ENCODE peak calls at places on chromosomes 6 and 20, in nine cellular contexts. One of them, this sample, is unnamed.

GRCh38 chr6:144951730-144952437 is 666.7 kb downstream of the UTRN start:
- DNase-seq in endothelial cell of umbilical vein: no peak
- DNase-seq in neuronal stem cell: no peak
- DNase-seq in body of pancreas: no peak
- DNase-seq in heart left ventricle: no peak
- DNase-seq in aorta: no peak
- DNase-seq in stomach: no peak
- DNase-seq in CD8-positive, alpha-beta T cell: no peak
- DNase-seq in astrocyte: no peak
- DNase-seq in this sample: no peak

GRCh38 chr6:78611886-78612480 is 255.4 kb upstream of the IRAK1BP1 start:
- DNase-seq in endothelial cell of umbilical vein: peak; percentile 40
- DNase-seq in neuronal stem cell: no peak
- DNase-seq in body of pancreas: no peak
- DNase-seq in heart left ventricle: no peak
- DNase-seq in aorta: no peak
- DNase-seq in stomach: no peak
- DNase-seq in CD8-positive, alpha-beta T cell: no peak
- DNase-seq in astrocyte: no peak
- DNase-seq in this sample: no peak

GRCh38 chr6:107491059-107491609 is 1.2 kb downstream of the SOBP start:
- DNase-seq in endothelial cell of umbilical vein: peak; percentile 63
- DNase-seq in neuronal stem cell: peak; percentile 62
- DNase-seq in body of pancreas: peak; percentile 39
- DNase-seq in heart left ventricle: peak; percentile 78
- DNase-seq in aorta: peak; percentile 92
- DNase-seq in stomach: peak; percentile 57
- DNase-seq in CD8-positive, alpha-beta T cell: no peak
- DNase-seq in astrocyte: no peak
- DNase-seq in this sample: peak; percentile 88

GRCh38 chr6:45637056-45637455 is 259.3 kb upstream of the SUPT3H start:
- DNase-seq in endothelial cell of umbilical vein: no peak
- DNase-seq in neuronal stem cell: no peak
- DNase-seq in body of pancreas: no peak
- DNase-seq in heart left ventricle: no peak
- DNase-seq in aorta: no peak
- DNase-seq in stomach: no peak
- DNase-seq in CD8-positive, alpha-beta T cell: no peak
- DNase-seq in astrocyte: no peak
- DNase-seq in this sample: no peak

GRCh38 chr6:46113370-46113769 is 16.4 kb upstream of the ENPP4 start:
- DNase-seq in endothelial cell of umbilical vein: no peak
- DNase-seq in neuronal stem cell: no peak
- DNase-seq in body of pancreas: no peak
- DNase-seq in heart left ventricle: no peak
- DNase-seq in aorta: no peak
- DNase-seq in stomach: no peak
- DNase-seq in CD8-positive, alpha-beta T cell: no peak
- DNase-seq in astrocyte: no peak
- DNase-seq in this sample: no peak

GRCh38 chr20:23048283-23049200 is 930 bp downstream of the THBD start:
- DNase-seq in endothelial cell of umbilical vein: peak; percentile 70
- DNase-seq in neuronal stem cell: peak; percentile 24
- DNase-seq in body of pancreas: peak; percentile 27
- DNase-seq in heart left ventricle: peak; percentile 71
- DNase-seq in aorta: peak; percentile 89
- DNase-seq in stomach: peak; percentile 79
- DNase-seq in CD8-positive, alpha-beta T cell: no peak
- DNase-seq in astrocyte: peak; percentile 8
- DNase-seq in this sample: peak; percentile 79

GRCh38 chr6:136822051-136822378 is 377 bp upstream of the PEX7 start:
- DNase-seq in endothelial cell of umbilical vein: no peak
- DNase-seq in neuronal stem cell: no peak
- DNase-seq in body of pancreas: peak; percentile 38
- DNase-seq in heart left ventricle: no peak
- DNase-seq in aorta: no peak
- DNase-seq in stomach: no peak
- DNase-seq in CD8-positive, alpha-beta T cell: no peak
- DNase-seq in astrocyte: peak; percentile 74
- DNase-seq in this sample: peak; percentile 27

GRCh38 chr6:106802141-106802540 is 172.4 kb downstream of the CD24 start:
- DNase-seq in endothelial cell of umbilical vein: no peak
- DNase-seq in neuronal stem cell: no peak
- DNase-seq in body of pancreas: no peak
- DNase-seq in heart left ventricle: no peak
- DNase-seq in aorta: no peak
- DNase-seq in stomach: no peak
- DNase-seq in CD8-positive, alpha-beta T cell: no peak
- DNase-seq in astrocyte: no peak
- DNase-seq in this sample: no peak

GRCh38 chr6:156645106-156645505 is 132.1 kb upstream of the ARID1B start:
- DNase-seq in endothelial cell of umbilical vein: no peak
- DNase-seq in neuronal stem cell: no peak
- DNase-seq in body of pancreas: no peak
- DNase-seq in heart left ventricle: no peak
- DNase-seq in aorta: no peak
- DNase-seq in stomach: no peak
- DNase-seq in CD8-positive, alpha-beta T cell: no peak
- DNase-seq in astrocyte: peak; percentile 71
- DNase-seq in this sample: no peak

GRCh38 chr20:58130156-58130555 is 98.3 kb downstream of the ANKRD60 start:
- DNase-seq in endothelial cell of umbilical vein: no peak
- DNase-seq in neuronal stem cell: no peak
- DNase-seq in body of pancreas: no peak
- DNase-seq in heart left ventricle: no peak
- DNase-seq in aorta: peak; percentile 23
- DNase-seq in stomach: no peak
- DNase-seq in CD8-positive, alpha-beta T cell: no peak
- DNase-seq in astrocyte: no peak
- DNase-seq in this sample: no peak

GRCh38 chr6:164344801-164345291 is 930.3 kb downstream of the QKI start:
- DNase-seq in endothelial cell of umbilical vein: no peak
- DNase-seq in neuronal stem cell: no peak
- DNase-seq in body of pancreas: no peak
- DNase-seq in heart left ventricle: no peak
- DNase-seq in aorta: no peak
- DNase-seq in stomach: no peak
- DNase-seq in CD8-positive, alpha-beta T cell: no peak
- DNase-seq in astrocyte: peak; percentile 3
- DNase-seq in this sample: no peak

GRCh38 chr6:30981942-30982772 is 1.4 kb upstream of the MUC21 start:
- DNase-seq in endothelial cell of umbilical vein: peak; percentile 43
- DNase-seq in neuronal stem cell: peak; percentile 21
- DNase-seq in body of pancreas: peak; percentile 58
- DNase-seq in heart left ventricle: no peak
- DNase-seq in aorta: no peak
- DNase-seq in stomach: peak; percentile 52
- DNase-seq in CD8-positive, alpha-beta T cell: no peak
- DNase-seq in astrocyte: peak; percentile 84
- DNase-seq in this sample: no peak

GRCh38 chr6:89321571-89321970 is 6.5 kb upstream of the GABRR2 start:
- DNase-seq in endothelial cell of umbilical vein: no peak
- DNase-seq in neuronal stem cell: no peak
- DNase-seq in body of pancreas: no peak
- DNase-seq in heart left ventricle: no peak
- DNase-seq in aorta: no peak
- DNase-seq in stomach: no peak
- DNase-seq in CD8-positive, alpha-beta T cell: no peak
- DNase-seq in astrocyte: no peak
- DNase-seq in this sample: no peak

GRCh38 chr6:12164508-12164770 is 125.7 kb upstream of the EDN1 start:
- DNase-seq in endothelial cell of umbilical vein: no peak
- DNase-seq in neuronal stem cell: no peak
- DNase-seq in body of pancreas: no peak
- DNase-seq in heart left ventricle: no peak
- DNase-seq in aorta: no peak
- DNase-seq in stomach: no peak
- DNase-seq in CD8-positive, alpha-beta T cell: no peak
- DNase-seq in astrocyte: no peak
- DNase-seq in this sample: no peak

GRCh38 chr6:166495487-166496314 is 90.8 kb downstream of the RAMACL start:
- DNase-seq in endothelial cell of umbilical vein: no peak
- DNase-seq in neuronal stem cell: no peak
- DNase-seq in body of pancreas: no peak
- DNase-seq in heart left ventricle: no peak
- DNase-seq in aorta: no peak
- DNase-seq in stomach: no peak
- DNase-seq in CD8-positive, alpha-beta T cell: no peak
- DNase-seq in astrocyte: no peak
- DNase-seq in this sample: no peak

GRCh38 chr6:151609146-151609962 is 115.5 kb downstream of the CCDC170 start:
- DNase-seq in endothelial cell of umbilical vein: no peak
- DNase-seq in neuronal stem cell: no peak
- DNase-seq in body of pancreas: no peak
- DNase-seq in heart left ventricle: peak; percentile 50
- DNase-seq in aorta: no peak
- DNase-seq in stomach: no peak
- DNase-seq in CD8-positive, alpha-beta T cell: no peak
- DNase-seq in astrocyte: peak; percentile 2
- DNase-seq in this sample: peak; percentile 27

GRCh38 chr6:130749402-130749801 is 77.8 kb upstream of the SMLR1 start:
- DNase-seq in endothelial cell of umbilical vein: no peak
- DNase-seq in neuronal stem cell: no peak
- DNase-seq in body of pancreas: no peak
- DNase-seq in heart left ventricle: no peak
- DNase-seq in aorta: no peak
- DNase-seq in stomach: no peak
- DNase-seq in CD8-positive, alpha-beta T cell: no peak
- DNase-seq in astrocyte: no peak
- DNase-seq in this sample: no peak

GRCh38 chr6:75524322-75524972 is 30.8 kb upstream of the FILIP1 start:
- DNase-seq in endothelial cell of umbilical vein: peak; percentile 95
- DNase-seq in neuronal stem cell: no peak
- DNase-seq in body of pancreas: no peak
- DNase-seq in heart left ventricle: no peak
- DNase-seq in aorta: no peak
- DNase-seq in stomach: no peak
- DNase-seq in CD8-positive, alpha-beta T cell: no peak
- DNase-seq in astrocyte: peak; percentile 96
- DNase-seq in this sample: no peak

GRCh38 chr6:75530696-75531095 is 37.1 kb upstream of the FILIP1 start:
- DNase-seq in endothelial cell of umbilical vein: no peak
- DNase-seq in neuronal stem cell: no peak
- DNase-seq in body of pancreas: no peak
- DNase-seq in heart left ventricle: no peak
- DNase-seq in aorta: no peak
- DNase-seq in stomach: no peak
- DNase-seq in CD8-positive, alpha-beta T cell: no peak
- DNase-seq in astrocyte: peak; percentile 36
- DNase-seq in this sample: no peak

GRCh38 chr6:75528423-75528822 is 34.8 kb upstream of the FILIP1 start:
- DNase-seq in endothelial cell of umbilical vein: no peak
- DNase-seq in neuronal stem cell: no peak
- DNase-seq in body of pancreas: no peak
- DNase-seq in heart left ventricle: no peak
- DNase-seq in aorta: no peak
- DNase-seq in stomach: no peak
- DNase-seq in CD8-positive, alpha-beta T cell: no peak
- DNase-seq in astrocyte: peak; percentile 6
- DNase-seq in this sample: no peak

GRCh38 chr6:75526502-75527127 is 33.0 kb upstream of the FILIP1 start:
- DNase-seq in endothelial cell of umbilical vein: peak; percentile 87
- DNase-seq in neuronal stem cell: peak; percentile 61
- DNase-seq in body of pancreas: peak; percentile 77
- DNase-seq in heart left ventricle: peak; percentile 62
- DNase-seq in aorta: no peak
- DNase-seq in stomach: peak; percentile 69
- DNase-seq in CD8-positive, alpha-beta T cell: no peak
- DNase-seq in astrocyte: peak; percentile 45
- DNase-seq in this sample: no peak

GRCh38 chr6:75525682-75526081 is 32.1 kb upstream of the FILIP1 start:
- DNase-seq in endothelial cell of umbilical vein: no peak
- DNase-seq in neuronal stem cell: no peak
- DNase-seq in body of pancreas: no peak
- DNase-seq in heart left ventricle: no peak
- DNase-seq in aorta: no peak
- DNase-seq in stomach: no peak
- DNase-seq in CD8-positive, alpha-beta T cell: no peak
- DNase-seq in astrocyte: no peak
- DNase-seq in this sample: no peak
- H3K4me3 ChIP-seq in endothelial cell of umbilical vein: no peak overlapping the region
- H3K4me3 ChIP-seq in neuronal stem cell: no peak overlapping the region
- H3K4me3 ChIP-seq in body of pancreas: no peak overlapping the region
- H3K4me3 ChIP-seq in heart left ventricle: no peak overlapping the region
- H3K4me3 ChIP-seq in aorta: no peak overlapping the region
- H3K4me3 ChIP-seq in stomach: no peak overlapping the region
- H3K4me3 ChIP-seq in CD8-positive, alpha-beta T cell: no peak overlapping the region
- H3K4me3 ChIP-seq in astrocyte: no peak overlapping the region
- H3K4me3 ChIP-seq in this sample: no peak overlapping the region

GRCh38 chr6:112232845-112233256 is 21.5 kb downstream of the LAMA4 start:
- DNase-seq in endothelial cell of umbilical vein: peak; percentile 98
- DNase-seq in neuronal stem cell: no peak
- DNase-seq in body of pancreas: no peak
- DNase-seq in heart left ventricle: peak; percentile 60
- DNase-seq in aorta: no peak
- DNase-seq in stomach: no peak
- DNase-seq in CD8-positive, alpha-beta T cell: no peak
- DNase-seq in astrocyte: peak; percentile 97
- DNase-seq in this sample: no peak
- H3K27ac ChIP-seq in endothelial cell of umbilical vein: peak overlapping the region; percentile 99
- H3K27ac ChIP-seq in neuronal stem cell: no peak overlapping the region
- H3K27ac ChIP-seq in body of pancreas: no peak overlapping the region
- H3K27ac ChIP-seq in heart left ventricle: peak overlapping the region; percentile 72
- H3K27ac ChIP-seq in aorta: peak overlapping the region; percentile 63
- H3K27ac ChIP-seq in stomach: peak overlapping the region; percentile 49
- H3K27ac ChIP-seq in CD8-positive, alpha-beta T cell: no peak overlapping the region
- H3K27ac ChIP-seq in astrocyte: peak overlapping the region; percentile 79
- H3K27ac ChIP-seq in this sample: peak overlapping the region; percentile 64

GRCh38 chr6:157763894-157764345 is 59.1 kb upstream of the SNX9 start:
- DNase-seq in endothelial cell of umbilical vein: no peak
- DNase-seq in neuronal stem cell: no peak
- DNase-seq in body of pancreas: no peak
- DNase-seq in heart left ventricle: no peak
- DNase-seq in aorta: no peak
- DNase-seq in stomach: no peak
- DNase-seq in CD8-positive, alpha-beta T cell: no peak
- DNase-seq in astrocyte: no peak
- DNase-seq in this sample: no peak
- H3K4me1 ChIP-seq in endothelial cell of umbilical vein: peaks cover 52% of the 10 kb centered on the region
- H3K4me1 ChIP-seq in neuronal stem cell: peaks cover 11% of the 10 kb centered on the region
- H3K4me1 ChIP-seq in body of pancreas: peaks cover 23% of the 10 kb centered on the region
- H3K4me1 ChIP-seq in heart left ventricle: peaks cover 16% of the 10 kb centered on the region
- H3K4me1 ChIP-seq in aorta: peaks cover 5% of the 10 kb centered on the region
- H3K4me1 ChIP-seq in stomach: peaks cover 45% of the 10 kb centered on the region
- H3K4me1 ChIP-seq in CD8-positive, alpha-beta T cell: peaks cover 65% of the 10 kb centered on the region
- H3K4me1 ChIP-seq in astrocyte: peaks cover 41% of the 10 kb centered on the region
- H3K4me1 ChIP-seq in this sample: peaks cover 20% of the 10 kb centered on the region

GRCh38 chr6:27812805-27813626 is 99.2 kb downstream of the OR2B2 start:
- DNase-seq in endothelial cell of umbilical vein: no peak
- DNase-seq in neuronal stem cell: no peak
- DNase-seq in body of pancreas: no peak
- DNase-seq in heart left ventricle: no peak
- DNase-seq in aorta: no peak
- DNase-seq in stomach: no peak
- DNase-seq in CD8-positive, alpha-beta T cell: no peak
- DNase-seq in astrocyte: no peak
- DNase-seq in this sample: no peak
- H3K4me3 ChIP-seq in endothelial cell of umbilical vein: no peak overlapping the region
- H3K4me3 ChIP-seq in neuronal stem cell: peak overlapping the region; percentile 44
- H3K4me3 ChIP-seq in body of pancreas: no peak overlapping the region
- H3K4me3 ChIP-seq in heart left ventricle: no peak overlapping the region
- H3K4me3 ChIP-seq in aorta: no peak overlapping the region
- H3K4me3 ChIP-seq in stomach: no peak overlapping the region
- H3K4me3 ChIP-seq in CD8-positive, alpha-beta T cell: no peak overlapping the region
- H3K4me3 ChIP-seq in astrocyte: no peak overlapping the region
- H3K4me3 ChIP-seq in this sample: no peak overlapping the region

This sample was measured in psoas muscle.